ENCODE peak calls at places on chromosomes 12 and 14, in nine cellular contexts. P, U, Y, B, E, A, J, X and M are unnamed samples.

GRCh38 chr12:132338311-132338710 is 8.9 kb upstream of the GALNT9 start:
- DNase-seq in P (no peak), B (no peak), J (no peak), U (no peak), E (no peak), Y (no peak), X (no peak), A (no peak), M (no peak)

GRCh38 chr12:90111646-90112565 is 403.3 kb upstream of the ATP2B1 start:
- DNase-seq in J (no peak), U (no peak), Y (no peak), A (no peak), P (no peak), E (no peak), X (no peak), B (no peak), M (no peak)

GRCh38 chr12:116964004-116964739 is 53.4 kb downstream of the FBXW8 start:
- DNase-seq in A (no peak), P (no peak), Y (no peak), B (no peak), E (no peak), J (no peak), X (no peak), U (no peak), M (no peak)

GRCh38 chr14:64562432-64562831 is 12.7 kb downstream of the PPP1R36 start:
- DNase-seq in Y (no peak), X (peak), U (no peak), J (no peak), E (no peak), P (no peak), A (no peak), B (no peak), M (no peak)

GRCh38 chr12:26452511-26452910 is 257.1 kb downstream of the SSPN start:
- DNase-seq in J (no peak), P (no peak), B (no peak), A (no peak), X (no peak), Y (no peak), U (no peak), E (no peak), M (no peak)

GRCh38 chr12:131934535-131934934 is 5.5 kb downstream of the PUS1 start:
- DNase-seq in E (no peak), U (no peak), A (no peak), Y (no peak), B (no peak), J (no peak), X (no peak), P (no peak), M (no peak)

GRCh38 chr12:53044896-53045571 is 4.8 kb upstream of the TNS2 start:
- DNase-seq in B (peak), P (no peak), Y (no peak), E (no peak), J (peak), A (no peak), X (no peak), U (peak), M (no peak)

GRCh38 chr12:120700863-120701262 is 9.4 kb upstream of the UNC119B start:
- DNase-seq in B (no peak), J (no peak), X (no peak), A (no peak), P (no peak), U (no peak), E (no peak), Y (no peak), M (peak)

GRCh38 chr12:127650626-127651025 is 616.3 kb upstream of the TMEM132C start:
- DNase-seq in J (no peak), E (no peak), P (no peak), A (no peak), U (no peak), Y (no peak), X (no peak), B (no peak), M (no peak)

GRCh38 chr14:66228267-66228970 is 257.8 kb upstream of the CCDC196 start:
- DNase-seq in Y (peak), U (no peak), P (no peak), E (no peak), J (no peak), B (no peak), X (no peak), A (no peak), M (no peak)

GRCh38 chr14:32998433-32998832 is 59.8 kb downstream of the NPAS3 start:
- DNase-seq in A (no peak), P (no peak), X (no peak), Y (no peak), U (no peak), E (no peak), B (no peak), J (no peak), M (no peak)

GRCh38 chr12:115709410-115710065 is 568.0 kb downstream of the MED13L start:
- DNase-seq in E (no peak), U (peak), Y (no peak), X (no peak), B (peak), P (peak), A (no peak), J (no peak), M (no peak)

GRCh38 chr12:5927732-5928516 is 17.1 kb downstream of the ANO2 start:
- DNase-seq in X (no peak), Y (no peak), P (no peak), E (no peak), B (no peak), A (no peak), U (no peak), J (no peak), M (no peak)

GRCh38 chr12:66665416-66665815 is 13.5 kb downstream of the GRIP1 start:
- DNase-seq in X (no peak), U (no peak), J (no peak), Y (no peak), E (no peak), B (no peak), A (no peak), P (no peak), M (no peak)

GRCh38 chr14:35789651-35790050 is 19.4 kb downstream of the RALGAPA1 start:
- DNase-seq in B (no peak), E (no peak), U (no peak), J (no peak), Y (no peak), A (no peak), P (no peak), X (no peak), M (no peak)

GRCh38 chr12:1471224-1471623 is 123.2 kb downstream of the FBXL14 start:
- DNase-seq in X (no peak), U (no peak), B (no peak), E (no peak), J (no peak), A (no peak), Y (no peak), P (no peak), M (no peak)

DNA sequence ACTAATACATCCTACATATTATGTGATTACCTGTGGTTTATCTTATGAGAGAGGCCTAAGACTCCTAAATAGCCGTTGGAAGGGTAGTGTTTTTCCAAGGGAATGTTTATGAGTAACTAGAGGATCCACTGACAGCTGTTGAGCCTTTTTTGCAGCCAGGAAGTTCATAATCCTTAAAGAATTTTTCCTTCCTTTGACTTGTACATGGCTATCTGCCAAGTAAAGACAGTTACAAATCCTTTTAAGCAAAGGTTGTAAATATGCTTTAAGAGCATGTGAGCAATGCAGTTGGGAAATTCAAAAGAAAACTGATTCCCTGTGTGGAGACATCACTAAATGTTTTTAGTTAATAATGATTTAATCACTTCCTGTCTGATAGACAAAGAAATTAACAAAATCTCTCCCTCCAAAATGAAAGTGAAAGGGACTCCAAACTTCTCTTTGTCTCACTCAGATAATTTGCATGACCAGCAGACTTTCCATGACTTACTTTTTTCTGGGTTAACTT is 333.8 kb downstream of the PDZRN4 start:
- DNase-seq in B (no peak), E (no peak), J (no peak), X (no peak), Y (peak), U (no peak), P (no peak), A (no peak), M (no peak)
- TF ChIP-seq EP300 in B (no peak), E (no peak), J (no peak), X (no peak), Y (no peak), U (no peak), P (no peak), A (no peak), M (no peak)

DNA sequence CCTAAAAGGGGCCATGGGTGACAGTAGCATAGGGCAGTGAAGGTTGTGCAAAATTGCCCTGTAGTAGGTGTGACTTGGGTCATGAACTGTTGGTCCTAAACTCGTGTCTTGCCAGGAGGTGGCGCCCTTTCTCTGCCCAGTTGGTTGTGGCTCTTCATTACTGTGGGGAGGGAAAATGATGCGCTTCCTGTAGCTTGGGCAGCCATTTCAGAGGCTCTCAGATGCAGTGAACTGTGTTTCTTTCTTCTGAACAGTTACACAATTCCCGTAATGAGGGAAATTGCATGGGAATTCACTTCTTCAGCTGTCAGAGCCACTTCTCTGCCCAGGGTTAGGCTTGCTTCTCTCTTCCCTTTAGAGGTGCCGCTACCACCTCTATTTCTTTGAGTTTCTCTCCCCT is 148.1 kb upstream of the NRXN3 start:
- DNase-seq in E (peak), A (peak), P (peak), B (no peak), U (peak), J (no peak), Y (peak), X (peak), M (peak)
- TF ChIP-seq EP300 in E (no peak), A (no peak), P (no peak), B (no peak), U (no peak), J (no peak), Y (no peak), X (no peak), M (no peak)

DNA sequence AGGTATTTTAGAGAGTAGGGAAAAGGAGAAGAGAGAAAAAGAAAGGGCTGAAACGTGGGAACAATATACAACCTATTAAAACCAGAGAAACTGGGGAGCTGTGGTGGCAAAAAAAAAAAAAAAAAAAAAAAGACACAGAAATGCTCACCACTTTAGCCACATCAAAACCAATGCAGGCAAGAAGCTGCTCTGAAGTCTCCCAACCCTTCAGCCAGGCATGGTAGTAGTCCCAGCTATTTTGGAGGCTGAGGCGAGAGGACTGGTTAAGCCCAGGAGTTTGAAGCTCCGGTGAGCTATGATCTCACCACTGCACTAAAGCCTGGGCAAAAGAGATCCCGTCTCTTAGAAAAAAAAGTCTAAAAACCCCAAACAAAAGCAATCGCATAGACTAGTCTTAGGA is 33.2 kb downstream of the DENND5B start:
- DNase-seq in J (no peak), A (no peak), P (no peak), X (no peak), B (no peak), Y (no peak), E (no peak), U (no peak), M (no peak)
- TF ChIP-seq EP300 in J (no peak), A (no peak), P (no peak), X (no peak), B (no peak), Y (no peak), E (no peak), U (no peak), M (no peak)

GRCh38 chr14:63276492-63277342 is 42.0 kb downstream of the GPHB5 start:
- DNase-seq in B (no peak), U (no peak), Y (peak), J (no peak), A (peak), X (no peak), E (no peak), P (no peak), M (no peak)
- TF ChIP-seq EP300 in B (no peak), U (no peak), Y (no peak), J (no peak), A (no peak), X (no peak), E (no peak), P (no peak), M (no peak)

DNA sequence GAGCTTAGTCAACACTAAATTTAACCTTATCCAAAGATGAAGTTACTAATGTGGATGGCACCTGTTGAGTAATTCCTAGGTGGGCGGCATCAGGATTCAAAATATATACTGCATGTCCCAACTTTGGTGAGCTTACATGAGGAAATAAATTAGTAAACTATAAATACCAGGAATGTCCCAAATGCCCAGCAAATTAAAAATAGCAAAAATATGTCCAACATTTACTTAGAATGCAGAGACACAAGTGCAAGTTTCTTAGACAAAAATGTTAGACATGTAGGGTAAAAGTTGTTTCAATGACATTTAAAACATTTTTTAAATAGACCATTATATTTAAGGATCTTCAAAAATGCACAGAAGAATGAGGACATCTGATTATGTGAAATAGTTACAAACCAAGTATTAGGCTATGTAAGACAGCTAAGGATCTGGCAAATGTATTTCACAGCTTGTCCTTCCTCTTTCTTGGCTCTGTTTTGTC is 115.9 kb downstream of the NAV3 start:
- DNase-seq in X (no peak), J (no peak), E (no peak), A (no peak), Y (no peak), U (no peak), B (no peak), P (no peak), M (no peak)
- TF ChIP-seq EP300 in X (no peak), J (no peak), E (no peak), A (no peak), Y (no peak), U (no peak), B (no peak), P (no peak), M (no peak)

DNA sequence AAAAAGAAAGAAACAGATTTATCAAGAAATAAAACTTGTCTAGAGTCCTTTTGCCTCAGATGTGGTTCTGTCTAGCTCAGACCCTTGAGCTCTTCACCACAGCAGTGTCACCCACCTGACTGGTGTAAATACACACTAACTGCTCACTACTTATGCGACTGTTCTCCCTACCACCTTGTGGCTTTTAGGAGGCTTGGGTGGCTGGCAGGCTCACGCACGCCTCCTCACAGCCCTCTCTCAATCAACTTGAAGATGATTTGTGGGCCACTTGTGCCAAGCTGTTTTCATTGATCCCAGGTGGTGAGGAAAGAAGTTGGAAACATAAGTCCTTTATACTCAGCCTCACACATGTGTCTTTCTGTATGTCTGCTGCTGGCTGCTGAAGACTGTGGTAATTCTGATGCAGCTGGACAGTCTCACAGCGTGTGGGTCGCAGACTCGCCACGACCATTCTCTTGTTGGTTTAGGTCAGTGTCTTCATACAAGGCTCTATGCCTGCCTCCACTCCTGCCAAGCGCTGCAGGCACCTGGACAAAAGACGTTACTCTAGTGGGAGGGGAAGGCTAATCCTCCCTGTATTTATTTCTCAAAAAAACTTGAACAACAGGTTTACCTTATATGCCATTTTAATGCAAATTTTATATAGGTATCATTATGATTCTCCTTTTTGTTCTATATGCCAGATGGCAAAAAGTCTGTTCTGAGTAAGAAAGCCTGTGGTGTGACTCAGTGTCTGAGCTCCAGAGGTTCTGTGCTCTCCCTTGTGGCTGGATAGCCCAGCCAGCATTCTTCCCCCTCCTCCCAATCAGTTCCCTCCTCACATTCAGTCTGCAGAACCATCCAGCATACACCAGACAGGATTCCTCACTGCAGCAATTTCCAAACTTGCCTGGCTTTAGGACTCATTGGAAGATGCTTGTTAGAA is 115.5 kb downstream of the DIP2B start:
- DNase-seq in A (no peak), X (no peak), E (no peak), P (no peak), B (no peak), U (no peak), J (no peak), Y (peak), M (no peak)
- TF ChIP-seq EP300 in A (no peak), X (no peak), E (no peak), P (no peak), B (no peak), U (no peak), J (no peak), Y (no peak), M (no peak)

DNA sequence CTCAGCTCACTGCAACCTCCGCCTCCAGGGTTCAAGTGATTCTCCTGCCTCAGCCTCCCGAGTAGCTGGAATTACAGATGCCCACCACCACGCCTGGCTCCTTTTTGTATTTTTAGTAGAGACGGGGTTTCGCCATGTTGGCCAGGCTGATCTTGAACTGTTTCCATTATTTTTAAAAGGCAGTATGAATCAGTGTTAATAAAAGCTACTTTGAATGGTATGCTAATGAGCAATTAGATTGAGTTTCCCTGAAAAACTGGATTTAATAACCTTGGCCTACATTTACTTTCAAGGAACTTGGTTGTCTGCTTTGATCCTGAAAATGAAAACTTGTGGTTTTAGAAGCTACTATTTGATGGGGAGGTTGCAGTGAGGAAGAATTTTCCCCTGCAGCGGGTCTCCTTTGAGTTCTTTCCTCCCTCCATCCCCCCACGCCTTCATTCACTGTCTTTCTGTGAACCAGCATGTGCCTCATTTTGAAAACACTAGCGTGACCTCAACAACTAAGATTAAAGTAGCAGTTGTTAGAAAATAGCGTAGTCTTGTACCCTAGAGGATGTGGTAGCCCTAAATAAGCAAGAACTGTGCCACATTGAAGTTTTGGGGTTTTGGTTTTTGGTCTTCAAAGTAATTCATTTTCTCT is 17.8 kb upstream of the RPS6KA5 start:
- DNase-seq in A (no peak), P (no peak), E (no peak), J (no peak), Y (no peak), U (no peak), B (no peak), X (no peak), M (no peak)
- TF ChIP-seq EP300 in A (no peak), P (no peak), E (no peak), J (no peak), Y (no peak), U (no peak), B (no peak), X (no peak), M (no peak)